ENCODE peak calls at places on chromosomes 2 and 18, in five cellular contexts. K, C, T, B and U are unnamed samples.

GRCh38 chr2:234179031-234179363 is 128.5 kb downstream of the SPP2 start:
- DNase-seq in K (no peak), C (no peak), T (no peak), B (no peak), U (no peak)

GRCh38 chr2:196963961-196964360 is 37.5 kb upstream of the PGAP1 start:
- DNase-seq in K (no peak), C (no peak), T (no peak), B (no peak), U (no peak)

GRCh38 chr2:176637497-176638166 is 368.4 kb downstream of the MTX2 start:
- DNase-seq in K (peak), C (no peak), T (peak), B (peak), U (peak)

GRCh38 chr18:2657043-2657512 is 1.6 kb downstream of the SMCHD1 start:
- DNase-seq in K (no peak), C (no peak), T (peak), B (no peak), U (no peak)

GRCh38 chr2:237566401-237567235 is at the start of gene PRLH:
- DNase-seq in K (no peak), C (no peak), T (no peak), B (no peak), U (peak)

GRCh38 chr2:141806090-141806489 is 324.7 kb downstream of the LRP1B start:
- DNase-seq in K (no peak), C (no peak), T (no peak), B (no peak), U (no peak)

GRCh38 chr2:64482765-64483504 is 29.0 kb downstream of the LGALSL start:
- DNase-seq in K (peak), C (no peak), T (peak), B (no peak), U (no peak)

GRCh38 chr2:150531626-150532419 is 44.4 kb upstream of the RND3 start:
- DNase-seq in K (peak), C (no peak), T (peak), B (no peak), U (no peak)

GRCh38 chr2:42918671-42919335 is 126.4 kb upstream of the HAAO start:
- DNase-seq in K (no peak), C (no peak), T (peak), B (no peak), U (peak)

GRCh38 chr2:211869134-211869533 is 669.5 kb downstream of the ERBB4 start:
- DNase-seq in K (no peak), C (no peak), T (no peak), B (no peak), U (no peak)

GRCh38 chr2:189143930-189144329 is 35.6 kb downstream of the COL5A2 start:
- DNase-seq in K (peak), C (no peak), T (peak), B (no peak), U (no peak)

GRCh38 chr2:71933467-71934319 is 214.0 kb downstream of the CYP26B1 start:
- DNase-seq in K (peak), C (no peak), T (peak), B (no peak), U (peak)

GRCh38 chr2:160207804-160208661 is 8.0 kb upstream of the ITGB6 start:
- DNase-seq in K (peak), C (no peak), T (peak), B (peak), U (peak)

GRCh38 chr2:48346124-48346536 is 183.8 kb upstream of the STON1 start:
- DNase-seq in K (peak), C (no peak), T (peak), B (peak), U (no peak)

GRCh38 chr2:140650825-140651224 is 1480.0 kb downstream of the LRP1B start:
- DNase-seq in K (no peak), C (no peak), T (peak), B (no peak), U (no peak)

GRCh38 chr2:223621901-223622300 is 19.7 kb upstream of the SCG2 start:
- DNase-seq in K (no peak), C (no peak), T (no peak), B (no peak), U (no peak)

GRCh38 chr2:111697560-111697959 is 186.4 kb downstream of the ANAPC1 start:
- DNase-seq in K (no peak), C (no peak), T (no peak), B (no peak), U (no peak)

GRCh38 chr2:11056614-11057013 is 98.7 kb upstream of the SLC66A3 start:
- DNase-seq in K (peak), C (no peak), T (peak), B (no peak), U (no peak)

GRCh38 chr2:1817256-1818127 is 73.2 kb upstream of the PXDN start:
- DNase-seq in K (peak), C (peak), T (peak), B (peak), U (peak)

GRCh38 chr2:205675861-205676516 is 6.3 kb upstream of the NRP2 start:
- DNase-seq in K (peak), C (peak), T (peak), B (no peak), U (no peak)